ENCODE peak calls at places on chromosomes 12 and 14, in six cellular contexts. D is AG10803; T is H9; P is astrocyte of the cerebellum; O is HepG2; F is CD4-positive, alpha-beta T cell. Q is an unnamed sample.

GRCh38 chr12:30769802-30770201 is 15.1 kb upstream of the CAPRIN2 start:
- DNase-seq in T (no peak), F (no peak), D (no peak), P (no peak), O (no peak), Q (no peak)

GRCh38 chr12:123808167-123808566 is 46.1 kb downstream of the DNAH10 start:
- DNase-seq in T (peak; percentile 68), O (peak; percentile 16), D (peak; percentile 31), F (no peak), P (no peak), Q (no peak)

GRCh38 chr12:11186837-11187236 is at the start of gene TAS2R42:
- DNase-seq in F (no peak), O (no peak), T (no peak), P (no peak), D (no peak), Q (no peak)

GRCh38 chr14:95515080-95515489 is 1.4 kb downstream of the SYNE3 start:
- DNase-seq in F (no peak), P (no peak), T (peak; percentile 53), D (peak; percentile 72), O (no peak), Q (no peak)

GRCh38 chr12:93857279-93857894 is 180.2 kb downstream of the CRADD start:
- DNase-seq in P (no peak), D (peak; percentile 65), O (no peak), T (no peak), F (no peak), Q (no peak)

GRCh38 chr12:69988601-69989194 is 163.7 kb downstream of the MYRFL start:
- DNase-seq in P (no peak), O (no peak), T (no peak), D (peak; percentile 87), F (no peak), Q (no peak)

GRCh38 chr12:3389911-3390310 is 101.1 kb upstream of the PRMT8 start:
- DNase-seq in D (no peak), T (no peak), O (no peak), F (no peak), P (no peak), Q (no peak)

GRCh38 chr12:129701536-129702165 is 202.2 kb downstream of the TMEM132D start:
- DNase-seq in T (no peak), P (no peak), O (no peak), F (no peak), D (peak; percentile 9), Q (no peak)

GRCh38 chr14:90060965-90061848 is 587 bp upstream of the KCNK13 start:
- DNase-seq in D (no peak), P (no peak), O (no peak), F (no peak), T (peak; percentile 64), Q (no peak)

GRCh38 chr14:99122521-99123125 is 149.4 kb downstream of the BCL11B start:
- DNase-seq in D (no peak), T (peak; percentile 28), P (no peak), O (no peak), F (no peak), Q (no peak)

GRCh38 chr14:78022059-78022458 is 148.1 kb upstream of the NRXN3 start:
- DNase-seq in D (peak; percentile 49), P (peak; percentile 18), T (peak; percentile 85), F (peak; percentile 14), O (peak; percentile 54), Q (peak; percentile 44)

GRCh38 chr12:12474931-12475485 is 87.7 kb downstream of the DUSP16 start:
- DNase-seq in D (no peak), O (no peak), P (no peak), F (peak; percentile 39), T (no peak), Q (no peak)

GRCh38 chr14:34000396-34000795 is 49.5 kb upstream of the EGLN3 start:
- DNase-seq in D (no peak), O (no peak), T (no peak), P (no peak), F (no peak), Q (no peak)

GRCh38 chr14:34081576-34082136 is 130.8 kb upstream of the EGLN3 start:
- DNase-seq in D (peak; percentile 28), P (peak; percentile 63), F (no peak), O (peak; percentile 86), T (no peak), Q (no peak)

GRCh38 chr12:80135624-80136023 is 36.3 kb downstream of the OTOGL start:
- DNase-seq in D (no peak), T (no peak), O (no peak), F (no peak), P (no peak), Q (no peak)

GRCh38 chr12:89863332-89863938 is 154.8 kb upstream of the ATP2B1 start:
- DNase-seq in T (no peak), F (peak; percentile 46), D (no peak), P (no peak), O (no peak), Q (no peak)

GRCh38 chr14:30607156-30607780 is 14.9 kb upstream of the SCFD1 start:
- DNase-seq in D (peak; percentile 23), O (no peak), T (no peak), P (peak; percentile 50), F (no peak), Q (no peak)

GRCh38 chr12:65276923-65277322 is 1.6 kb upstream of the MSRB3 start:
- DNase-seq in P (no peak), T (no peak), D (no peak), F (no peak), O (no peak), Q (no peak)
- TF ChIP-seq CTCF in P (no peak), T (no peak), D (no peak), F (no peak), O (no peak), Q (no peak)

DNA sequence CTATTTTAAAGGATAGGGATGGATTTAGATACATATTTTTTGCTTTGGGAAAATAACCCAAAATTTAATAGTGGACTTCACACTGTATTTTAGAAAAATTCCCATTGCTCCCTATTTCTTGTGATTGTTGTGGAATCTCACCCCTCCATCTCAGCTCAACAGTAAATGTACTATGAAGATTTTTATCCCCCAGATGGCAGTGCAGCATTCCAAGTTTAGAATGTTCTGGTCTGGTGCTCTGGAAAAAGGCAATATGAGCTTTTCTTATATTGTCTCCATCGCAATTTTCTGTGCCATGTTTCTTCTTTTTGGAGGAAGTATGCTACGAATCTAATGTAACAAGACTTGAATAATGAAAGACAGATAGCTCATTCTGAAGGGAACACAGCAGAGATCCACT is 471.7 kb upstream of the SYT1 start:
- DNase-seq in D (peak; percentile 47), O (no peak), T (no peak), P (peak; percentile 37), F (no peak), Q (no peak)
- TF ChIP-seq CTCF in D (peak; percentile 54), O (no peak), T (peak; percentile 24), P (peak; percentile 31), F (no peak), Q (no peak)

GRCh38 chr14:100306506-100307214 is 416 bp upstream of the SLC25A29 start:
- DNase-seq in D (peak; percentile 78), T (peak; percentile 89), P (peak; percentile 48), O (peak; percentile 70), F (peak; percentile 58), Q (peak; percentile 81)
- TF ChIP-seq CTCF in D (no peak), T (no peak), P (no peak), O (peak; percentile 9), F (no peak), Q (no peak)

GRCh38 chr14:66782853-66783252 is 274.9 kb downstream of the GPHN start:
- DNase-seq in P (no peak), D (no peak), T (no peak), F (no peak), O (peak; percentile 40), Q (no peak)
- TF ChIP-seq CTCF in P (no peak), D (no peak), T (peak; percentile 55), F (no peak), O (peak; percentile 38), Q (no peak)

DNA sequence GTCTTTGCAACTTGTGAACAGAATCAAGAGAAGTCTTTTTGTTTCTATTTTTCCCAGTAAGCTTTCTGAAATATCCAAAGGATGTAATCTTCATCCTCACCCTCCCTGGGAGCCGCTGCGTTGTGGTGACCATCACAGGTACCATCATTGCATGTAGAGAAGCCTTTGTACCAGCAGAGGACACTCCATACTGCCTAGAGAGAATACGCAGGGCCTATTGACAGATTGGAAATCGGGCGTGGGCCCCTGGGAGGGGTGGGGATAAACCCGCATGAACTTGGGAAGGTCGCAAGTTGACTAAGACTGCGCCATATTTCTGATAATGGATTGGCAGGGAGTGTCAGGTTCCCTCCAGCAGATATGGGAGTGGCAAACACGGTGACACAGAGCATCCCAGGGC is 12.7 kb downstream of the KRT1 start:
- DNase-seq in D (no peak), F (no peak), P (no peak), O (no peak), T (no peak), Q (no peak)
- TF ChIP-seq CTCF in D (peak; percentile 36), F (peak; percentile 19), P (no peak), O (peak; percentile 3), T (peak; percentile 57), Q (no peak)

DNA sequence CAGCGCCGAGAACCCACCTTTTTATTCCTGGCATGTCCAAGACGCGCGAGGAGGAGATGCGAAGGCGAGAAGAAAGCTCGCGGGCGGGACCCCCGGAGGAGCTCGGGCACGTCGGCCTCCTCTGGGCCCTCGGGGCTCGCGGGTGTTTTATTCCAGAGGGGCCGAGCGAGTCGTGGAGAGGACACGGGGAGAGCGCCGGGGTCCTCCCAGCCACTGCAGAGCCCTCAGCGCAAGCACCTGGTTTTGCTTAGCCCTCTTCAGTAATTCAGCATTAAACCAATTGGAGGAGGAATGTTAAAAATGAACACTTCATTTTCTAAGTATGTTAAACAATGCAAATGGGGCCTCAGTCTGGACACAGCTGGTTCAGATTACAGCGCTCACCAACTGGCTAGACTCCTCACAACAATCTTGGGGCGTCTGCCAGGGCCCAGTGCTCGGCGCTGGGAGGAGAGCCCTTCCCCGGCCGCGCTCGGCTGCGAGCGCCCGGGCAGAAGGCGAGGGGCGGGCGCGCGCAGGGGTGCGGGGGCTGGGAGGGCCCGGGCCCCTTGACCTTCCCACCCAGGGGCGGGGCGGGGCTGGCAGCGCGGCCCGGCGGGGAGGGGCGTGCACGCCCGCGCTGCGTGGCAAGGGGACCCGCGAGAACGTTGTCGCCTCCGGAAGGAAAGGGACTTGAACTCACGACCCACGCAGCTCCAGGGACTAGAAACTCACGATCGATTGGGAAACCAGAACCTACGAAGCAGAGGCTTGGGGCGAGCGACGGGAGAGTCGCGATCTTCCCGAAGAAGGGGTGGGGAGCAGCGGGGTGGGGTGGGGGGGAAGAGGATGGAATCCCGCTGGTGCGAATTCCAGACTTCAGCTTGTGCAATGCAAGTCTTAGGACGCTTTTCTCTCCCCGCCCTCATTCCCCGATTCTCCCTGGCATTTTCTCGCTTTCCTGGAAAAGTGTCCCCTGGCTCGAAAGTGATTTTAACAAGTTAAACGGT is at the start of gene FBLN5:
- DNase-seq in F (peak; percentile 8), T (peak; percentile 66), P (peak; percentile 73), D (peak; percentile 97), O (no peak), Q (peak; percentile 38)
- TF ChIP-seq CTCF in F (no peak), T (no peak), P (no peak), D (no peak), O (no peak), Q (no peak)

GRCh38 chr12:113263431-113263963 is 42.2 kb downstream of the TPCN1 start:
- DNase-seq in P (no peak), D (no peak), F (no peak), T (no peak), O (no peak), Q (no peak)
- TF ChIP-seq CTCF in P (no peak), D (no peak), F (no peak), T (no peak), O (no peak), Q (no peak)

Q was measured in mesothelial cell of epicardium.